ENCODE peak calls at places on chromosomes 16 and 17, in five cellular contexts. A is ascending aorta, Q is bronchial epithelial cell, E is GM12865, J is A549. B is an unnamed sample.

GRCh38 chr17:16924701-16925440 is 47.0 kb downstream of the TNFRSF13B start:
- DNase-seq in E (no peak), A (no peak), Q (no peak), J (no peak), B (no peak)

GRCh38 chr17:7021993-7022778 is 664 bp upstream of the BCL6B start:
- DNase-seq in J (peak), A (no peak), E (peak), Q (no peak), B (peak)

GRCh38 chr17:55688057-55688456 is 34.6 kb downstream of the TMEM100 start:
- DNase-seq in J (no peak), Q (peak), E (no peak), A (no peak), B (no peak)

GRCh38 chr17:62064791-62065563 is at the start of gene MED13:
- DNase-seq in E (peak), Q (no peak), A (peak), J (peak), B (peak)

GRCh38 chr17:81381632-81382577 is 13.4 kb upstream of the BAHCC1 start:
- DNase-seq in J (no peak), E (no peak), A (no peak), Q (no peak), B (no peak)

GRCh38 chr17:27892866-27893769 is at the start of gene LYRM9:
- DNase-seq in Q (peak), J (peak), A (peak), E (peak), B (peak)

GRCh38 chr17:5138616-5139453 is 23.0 kb downstream of the USP6 start:
- DNase-seq in Q (no peak), E (no peak), A (no peak), J (no peak), B (no peak)

GRCh38 chr17:59845595-59846390 is 47.0 kb downstream of the TUBD1 start:
- DNase-seq in A (no peak), J (peak), E (peak), Q (peak), B (peak)

GRCh38 chr17:72425133-72425795 is 304.4 kb downstream of the SOX9 start:
- DNase-seq in Q (no peak), J (no peak), E (peak), A (no peak), B (no peak)

GRCh38 chr16:58249388-58249779 is 45.4 kb downstream of the PRSS54 start:
- DNase-seq in J (no peak), Q (no peak), A (no peak), E (no peak), B (no peak)

GRCh38 chr17:77329741-77330531 is 189.2 kb downstream of the SEC14L1 start:
- DNase-seq in Q (no peak), E (no peak), A (no peak), J (no peak), B (no peak)

GRCh38 chr17:80364091-80364691 is 50.8 kb upstream of the ENDOV start:
- DNase-seq in Q (peak), E (no peak), A (no peak), J (peak), B (peak)

GRCh38 chr16:51755039-51755501 is 604.0 kb upstream of the SALL1 start:
- DNase-seq in Q (no peak), A (no peak), J (no peak), E (no peak), B (no peak)

GRCh38 chr16:19223235-19223847 is 55.3 kb downstream of the SYT17 start:
- DNase-seq in E (peak), A (no peak), Q (peak), J (no peak), B (no peak)

GRCh38 chr17:82963104-82963950 is 116.1 kb upstream of the METRNL start:
- DNase-seq in Q (peak), A (no peak), J (no peak), E (peak), B (peak)

GRCh38 chr16:1469693-1470201 is 5.1 kb downstream of the CLCN7 start:
- DNase-seq in J (no peak), A (no peak), E (no peak), Q (no peak), B (no peak)

DNA sequence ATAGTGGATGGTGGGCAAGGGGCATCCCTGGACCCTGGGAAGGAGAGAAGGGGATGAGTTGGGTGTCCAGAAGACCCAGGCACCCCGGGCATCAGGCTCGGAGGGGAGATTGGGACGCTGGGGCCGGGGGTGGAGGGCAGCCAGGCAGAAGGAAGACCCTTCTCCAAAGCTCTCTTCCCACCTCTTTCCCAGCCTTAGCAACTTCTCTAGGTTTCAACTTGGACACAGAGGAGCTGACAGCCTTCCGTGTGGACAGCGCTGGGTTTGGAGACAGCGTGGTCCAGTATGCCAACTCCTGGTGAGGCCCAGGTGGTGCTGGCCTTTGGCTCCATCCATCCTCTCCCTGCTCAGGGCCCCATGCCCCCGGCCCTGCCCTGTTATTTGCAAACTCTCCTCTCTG is 725 bp downstream of the ITGAX start:
- DNase-seq in A (no peak), J (no peak), Q (no peak), E (no peak), B (no peak)
- H3K4me3 ChIP-seq in A (no peak), J (no peak), Q (no peak), E (no peak), B (no peak)

GRCh38 chr16:22188595-22189442 is 17.3 kb upstream of the EEF2K start:
- DNase-seq in E (peak), A (no peak), Q (peak), J (peak), B (peak)
- H3K4me3 ChIP-seq in E (peak), A (no peak), Q (no peak), J (no peak), B (no peak)

DNA sequence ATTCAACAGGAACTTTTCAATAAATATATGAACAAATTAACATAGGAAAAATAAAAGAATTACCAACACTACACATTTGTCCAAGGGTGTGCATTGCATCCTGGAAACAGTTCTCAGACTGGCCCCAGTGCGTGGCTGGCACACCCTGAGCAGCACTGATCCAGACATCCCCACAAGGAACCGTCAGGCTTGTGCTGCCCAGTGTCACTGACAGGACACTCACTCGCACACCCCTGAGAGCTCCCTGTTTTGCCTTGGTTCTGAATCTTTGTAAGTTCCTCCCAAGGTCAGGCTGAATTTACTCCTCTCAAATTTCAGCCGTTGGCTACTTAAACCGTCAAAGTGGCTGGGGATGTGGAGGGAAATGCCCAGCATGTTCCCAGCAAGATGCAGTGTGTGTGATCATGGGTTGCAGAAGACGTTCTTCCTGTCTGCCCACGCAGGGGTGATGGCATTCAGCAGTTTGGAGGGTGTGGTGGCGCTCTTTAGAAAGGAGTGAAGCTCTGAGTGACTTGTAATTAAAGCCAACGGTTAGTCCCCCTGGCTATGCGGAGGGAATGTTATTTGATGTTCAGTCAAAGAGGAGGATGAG is 1.7 kb downstream of the MT2A start:
- DNase-seq in Q (peak), J (peak), E (peak), A (no peak), B (peak)
- H3K4me3 ChIP-seq in Q (no peak), J (peak), E (peak), A (peak), B (peak)

GRCh38 chr16:69106491-69107291 is 1.2 kb downstream of the HAS3 start:
- DNase-seq in A (no peak), E (no peak), J (peak), Q (no peak), B (no peak)
- H3K4me3 ChIP-seq in A (peak), E (peak), J (peak), Q (peak), B (peak)

DNA sequence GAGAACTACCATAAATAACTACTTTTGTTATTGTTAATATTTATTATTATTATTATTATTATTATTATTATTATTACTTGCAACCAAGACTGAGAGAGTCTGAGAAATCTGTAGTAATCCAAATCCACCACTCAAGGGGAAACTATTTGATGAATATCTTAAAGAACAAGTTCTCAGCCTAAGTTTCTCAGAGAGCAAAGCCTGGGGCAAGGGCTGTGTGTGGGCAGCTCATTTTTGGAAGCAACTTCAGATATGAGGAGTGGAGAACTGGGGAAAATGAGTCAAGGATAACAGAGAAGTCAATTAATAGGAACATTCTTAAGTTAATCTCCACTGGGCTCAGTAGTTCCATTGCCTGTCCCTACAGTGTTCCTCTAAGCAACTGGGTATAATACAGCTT is 57.1 kb upstream of the KCNJ16 start:
- DNase-seq in Q (no peak), E (no peak), J (no peak), A (no peak), B (no peak)
- H3K4me3 ChIP-seq in Q (no peak), E (no peak), J (no peak), A (no peak), B (no peak)

GRCh38 chr17:35486920-35487727 is 38.6 kb upstream of the SLFN13 start:
- DNase-seq in A (no peak), Q (peak), J (peak), E (peak), B (peak)
- H3K4me3 ChIP-seq in A (peak), Q (peak), J (peak), E (peak), B (peak)

B was measured in epithelial cell of esophagus.